ENCODE peak calls at places on chromosomes 4 and X, in seven cellular contexts. P is pancreas; M is psoas muscle; S is CD8-positive, alpha-beta memory T cell; Z is WERI-Rb-1; A is AG04450; W is aorta. L is an unnamed sample.

GRCh38 chrX:154006965-154007364 is 12.7 kb downstream of the IRAK1 start:
- DNase-seq in P (no peak), M (peak; percentile 44), S (no peak), Z (no peak), A (no peak), W (no peak), L (no peak)

GRCh38 chrX:70525733-70526132 is 81.1 kb downstream of the DLG3 start:
- DNase-seq in P (peak; percentile 96), M (no peak), S (no peak), Z (no peak), A (no peak), W (no peak), L (no peak)

GRCh38 chr4:169899295-169899694 is 126.9 kb downstream of the MFAP3L start:
- DNase-seq in P (no peak), M (no peak), S (no peak), Z (no peak), A (no peak), W (no peak), L (no peak)

GRCh38 chrX:126985960-126986359 is 166.4 kb downstream of the PRR32 start:
- DNase-seq in P (no peak), M (no peak), S (no peak), Z (no peak), A (no peak), W (no peak), L (no peak)

GRCh38 chr4:23169598-23170311 is 477.0 kb downstream of the GBA3 start:
- DNase-seq in P (no peak), M (no peak), S (no peak), Z (no peak), A (no peak), W (no peak), L (no peak)

GRCh38 chr4:113684534-113685091 is 76.9 kb downstream of the CAMK2D start:
- DNase-seq in P (no peak), M (peak; percentile 83), S (no peak), Z (peak; percentile 50), A (no peak), W (peak; percentile 74), L (no peak)

GRCh38 chr4:54439831-54440243 is 210.7 kb downstream of the PDGFRA start:
- DNase-seq in P (peak; percentile 18), M (peak; percentile 52), S (no peak), Z (no peak), A (no peak), W (no peak), L (no peak)

GRCh38 chrX:53055244-53055849 is 6.8 kb downstream of the GPR173 start:
- DNase-seq in P (no peak), M (no peak), S (no peak), Z (no peak), A (no peak), W (no peak), L (no peak)

GRCh38 chrX:129359269-129359668 is 164.0 kb downstream of the SMARCA1 start:
- DNase-seq in P (no peak), M (no peak), S (no peak), Z (peak; percentile 23), A (no peak), W (no peak), L (no peak)

DNA sequence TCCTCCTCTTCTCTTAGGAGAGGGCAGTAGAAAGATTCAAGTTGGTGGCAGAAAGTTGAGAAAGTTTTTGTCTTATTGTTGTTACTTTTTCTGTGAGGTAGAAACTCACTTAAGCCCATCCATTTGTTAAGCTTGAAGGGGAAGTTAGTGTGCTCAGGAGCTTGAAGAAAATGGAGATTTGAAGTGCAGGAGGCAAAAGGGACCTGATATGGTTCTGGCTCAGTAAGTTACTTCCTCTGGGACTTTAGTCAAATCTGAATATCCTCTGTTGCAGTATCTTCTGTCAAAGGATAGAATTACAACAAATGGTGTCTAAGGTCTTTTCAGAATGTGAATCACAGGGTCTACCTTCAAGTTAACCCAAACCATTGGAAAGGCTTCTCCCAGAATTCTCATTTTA is 46.2 kb downstream of the CXCL13 start:
- DNase-seq in P (no peak), M (no peak), S (no peak), Z (no peak), A (no peak), W (no peak), L (no peak)
- H3K27ac ChIP-seq in P (peak overlapping the region; percentile 61), M (no peak overlapping the region), S (no peak overlapping the region), Z (no peak overlapping the region), A (no peak overlapping the region), W (no peak overlapping the region), L (no peak overlapping the region)

DNA sequence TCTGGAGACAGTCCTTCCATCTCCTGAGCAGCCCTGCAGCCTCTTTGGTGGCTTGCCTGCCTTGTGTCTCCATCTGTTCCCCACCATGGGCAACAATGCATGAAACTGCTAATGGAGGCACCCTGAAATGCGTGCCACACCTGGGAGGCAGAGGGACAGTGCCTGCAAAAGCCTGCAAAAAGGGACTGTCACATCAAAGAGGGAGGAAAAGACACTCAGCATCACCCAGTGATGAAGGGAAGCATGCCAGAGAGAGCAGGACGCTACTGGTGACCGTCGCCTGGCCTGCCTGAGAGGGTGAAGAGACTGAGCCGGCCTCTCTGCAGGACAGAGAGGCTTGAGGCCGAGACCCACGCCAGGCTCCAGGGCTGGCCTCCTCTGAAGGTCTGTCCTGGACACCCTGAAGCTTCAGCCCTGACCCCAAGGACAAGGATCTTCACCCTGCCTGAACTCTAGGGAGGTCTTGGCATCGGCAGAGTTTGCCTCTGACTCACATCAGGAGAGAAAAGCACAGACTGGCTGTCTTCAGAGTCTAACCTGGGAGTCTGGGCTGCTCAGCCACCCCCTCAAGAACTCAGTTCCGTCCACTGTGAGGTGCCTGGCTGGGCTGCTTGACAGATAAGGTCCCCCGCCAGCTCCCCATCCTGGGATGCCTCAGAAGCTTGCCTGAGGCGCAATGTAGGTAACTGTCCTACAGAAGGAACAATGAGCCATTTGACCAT is 8.1 kb downstream of the ACSL1 start:
- DNase-seq in P (no peak), M (no peak), S (no peak), Z (no peak), A (no peak), W (no peak), L (no peak)
- H3K27ac ChIP-seq in P (no peak overlapping the region), M (peak overlapping the region; percentile 92), S (no peak overlapping the region), Z (no peak overlapping the region), A (no peak overlapping the region), W (no peak overlapping the region), L (no peak overlapping the region)

GRCh38 chr4:26815686-26816085 is 45.0 kb upstream of the STIM2 start:
- DNase-seq in P (no peak), M (no peak), S (no peak), Z (no peak), A (no peak), W (no peak), L (no peak)
- H3K27ac ChIP-seq in P (no peak overlapping the region), M (peak overlapping the region; percentile 42), S (no peak overlapping the region), Z (no peak overlapping the region), A (no peak overlapping the region), W (no peak overlapping the region), L (no peak overlapping the region)

DNA sequence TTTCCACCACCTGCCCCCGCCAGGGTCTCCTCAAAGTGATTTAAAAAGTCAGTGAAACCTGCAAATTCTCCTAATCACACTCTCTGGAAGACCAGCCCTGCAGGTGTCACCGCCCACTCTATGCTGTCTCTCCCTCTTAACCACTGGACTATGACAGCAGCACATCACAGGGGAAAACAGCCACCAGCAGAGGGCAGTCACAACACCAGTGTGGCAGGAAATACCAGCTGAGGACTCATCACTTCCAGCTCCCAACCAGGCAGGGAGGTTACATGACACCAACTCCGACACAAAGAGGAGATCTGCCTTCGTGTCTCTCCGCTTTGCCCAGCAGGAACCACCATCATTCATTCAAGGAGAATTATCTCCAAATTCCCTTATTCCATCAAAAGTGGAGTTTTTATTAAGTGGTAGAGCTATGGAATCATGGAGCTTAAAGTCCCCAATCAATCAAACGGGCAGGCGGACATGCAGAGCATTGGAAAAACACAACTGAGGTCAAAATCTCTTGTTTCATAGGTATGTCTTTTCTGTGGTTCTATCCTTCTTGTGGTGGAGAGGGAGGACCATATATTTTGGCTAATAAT is 91.3 kb downstream of the NSUN7 start:
- DNase-seq in P (peak; percentile 59), M (peak; percentile 85), S (peak; percentile 35), Z (peak; percentile 90), A (peak; percentile 68), W (peak; percentile 92), L (peak; percentile 44)
- H3K27ac ChIP-seq in P (no peak overlapping the region), M (peak overlapping the region; percentile 87), S (no peak overlapping the region), Z (no peak overlapping the region), A (no peak overlapping the region), W (no peak overlapping the region), L (no peak overlapping the region)

GRCh38 chrX:131746491-131746968 is 202.7 kb downstream of the OR13H1 start:
- DNase-seq in P (peak; percentile 86), M (peak; percentile 90), S (peak; percentile 83), Z (peak; percentile 93), A (no peak), W (peak; percentile 91), L (no peak)
- H3K27ac ChIP-seq in P (peak overlapping the region; percentile 83), M (peak overlapping the region; percentile 86), S (no peak overlapping the region), Z (peak overlapping the region; percentile 98), A (no peak overlapping the region), W (no peak overlapping the region), L (no peak overlapping the region)